ENCODE peak calls at places on chromosomes 4 and X, in nine cellular contexts. V is GM20000, Y is AG09319, T is psoas muscle, P is progenitor cell of endocrine pancreas, D is RWPE1, W is colonic mucosa, X is mesothelial cell of epicardium, O is body of pancreas. U is an unnamed sample.

GRCh38 chr4:184320630-184321029 is 103.0 kb upstream of the ENPP6 start:
- DNase-seq in Y (no peak), D (no peak), X (no peak), W (peak), P (no peak), T (no peak), O (peak), V (no peak), U (no peak)

GRCh38 chr4:142600952-142601351 is 245.1 kb downstream of the INPP4B start:
- DNase-seq in T (no peak), P (no peak), D (no peak), Y (no peak), O (no peak), W (no peak), V (no peak), X (no peak), U (no peak)

GRCh38 chrX:12690646-12691045 is 100.6 kb upstream of the PRPS2 start:
- DNase-seq in X (no peak), T (no peak), W (no peak), D (no peak), O (no peak), P (no peak), V (no peak), Y (no peak), U (no peak)

GRCh38 chrX:53654378-53654777 is 32.1 kb downstream of the HUWE1 start:
- DNase-seq in W (no peak), V (no peak), O (no peak), D (no peak), X (no peak), T (no peak), P (no peak), Y (no peak), U (no peak)

GRCh38 chrX:7139202-7140081 is 8.1 kb upstream of the STS start:
- DNase-seq in X (no peak), P (no peak), Y (no peak), O (no peak), D (no peak), T (no peak), W (no peak), V (no peak), U (no peak)

GRCh38 chrX:37922926-37923325 is 75.6 kb upstream of the DYNLT3 start:
- DNase-seq in W (peak), Y (no peak), P (no peak), X (no peak), T (no peak), V (no peak), D (no peak), O (peak), U (no peak)

GRCh38 chr4:10201356-10202223 is 85.0 kb upstream of the WDR1 start:
- DNase-seq in Y (no peak), W (no peak), D (no peak), P (no peak), X (no peak), T (no peak), O (no peak), V (peak), U (no peak)

GRCh38 chr4:687975-688694 is 816 bp downstream of the SLC49A3 start:
- DNase-seq in Y (no peak), X (no peak), P (no peak), D (no peak), T (no peak), W (no peak), V (no peak), O (peak), U (no peak)

GRCh38 chr4:38979081-38979480 is 53.1 kb downstream of the TMEM156 start:
- DNase-seq in W (no peak), P (no peak), Y (no peak), D (no peak), X (no peak), V (no peak), T (no peak), O (no peak), U (no peak)

GRCh38 chr4:82415922-82416365 is 14.3 kb downstream of the HNRNPDL start:
- DNase-seq in D (no peak), T (no peak), X (no peak), V (no peak), O (no peak), P (no peak), Y (no peak), W (no peak), U (no peak)

GRCh38 chrX:107736781-107737531 is 38.6 kb downstream of the TSC22D3 start:
- DNase-seq in O (no peak), W (no peak), X (no peak), Y (no peak), P (no peak), T (no peak), V (no peak), D (no peak), U (no peak)

GRCh38 chr4:54482529-54482961 is 175.2 kb upstream of the KIT start:
- DNase-seq in W (no peak), V (no peak), Y (no peak), O (no peak), P (no peak), X (no peak), D (no peak), T (no peak), U (no peak)

GRCh38 chrX:150664290-150664689 is 28.9 kb upstream of the MTMR1 start:
- DNase-seq in X (no peak), P (no peak), T (peak), W (no peak), O (peak), V (no peak), D (no peak), Y (no peak), U (no peak)

GRCh38 chr4:177194906-177195305 is 114.8 kb upstream of the NEIL3 start:
- DNase-seq in Y (no peak), V (no peak), T (no peak), W (no peak), X (no peak), D (no peak), O (no peak), P (no peak), U (no peak)

GRCh38 chrX:16386126-16386525 is 218.8 kb downstream of the MAGEB17 start:
- DNase-seq in X (no peak), D (no peak), W (no peak), O (no peak), Y (no peak), P (no peak), V (no peak), T (no peak), U (no peak)

GRCh38 chr4:120853101-120853940 is 69.2 kb downstream of the PRDM5 start:
- DNase-seq in X (no peak), Y (no peak), T (no peak), P (no peak), O (no peak), V (no peak), W (no peak), D (no peak), U (no peak)

GRCh38 chr4:182808673-182809416 is 108.3 kb downstream of the DCTD start:
- DNase-seq in O (no peak), W (no peak), Y (no peak), T (no peak), X (no peak), D (peak), V (peak), P (no peak), U (no peak)

GRCh38 chrX:153603131-153603656 is 4.3 kb upstream of the CCNQ start:
- DNase-seq in T (no peak), Y (no peak), P (no peak), X (no peak), O (no peak), D (no peak), V (no peak), W (no peak), U (no peak)

GRCh38 chrX:56233682-56234081 is 1.5 kb downstream of the KLF8 start:
- DNase-seq in V (peak), W (peak), O (peak), P (no peak), Y (peak), T (peak), D (no peak), X (no peak), U (peak)

GRCh38 chrX:51484616-51485015 is 11.8 kb downstream of the NUDT11 start:
- DNase-seq in W (no peak), T (no peak), D (no peak), P (no peak), Y (no peak), V (no peak), O (no peak), X (no peak), U (no peak)

GRCh38 chr4:105679186-105679585 is 29.3 kb downstream of the INTS12 start:
- DNase-seq in O (peak), X (no peak), D (no peak), Y (no peak), W (peak), T (no peak), V (no peak), P (no peak), U (no peak)

GRCh38 chr4:1752284-1753041 is 31.1 kb downstream of the TACC3 start:
- DNase-seq in V (peak), O (no peak), W (no peak), P (no peak), T (no peak), X (no peak), D (no peak), Y (no peak), U (no peak)

GRCh38 chr4:145716200-145716599 is 36.3 kb downstream of the C4orf51 start:
- DNase-seq in O (no peak), T (peak), V (no peak), Y (no peak), W (no peak), P (no peak), X (no peak), D (no peak), U (no peak)

GRCh38 chr4:186485621-186486062 is 69.7 kb downstream of the MTNR1A start:
- DNase-seq in P (no peak), D (no peak), Y (no peak), T (no peak), V (no peak), O (peak), X (no peak), W (no peak), U (no peak)

GRCh38 chrX:132001127-132001526 is 22.0 kb upstream of the STK26 start:
- DNase-seq in O (no peak), Y (no peak), X (no peak), V (no peak), D (peak), T (no peak), W (no peak), P (no peak), U (no peak)

GRCh38 chr4:75254745-75255144 is 259.5 kb downstream of the RCHY1 start:
- DNase-seq in D (no peak), Y (no peak), P (no peak), X (no peak), V (no peak), T (no peak), W (no peak), O (no peak), U (no peak)

GRCh38 chr4:20662851-20663250 is 37.4 kb upstream of the PACRGL start:
- DNase-seq in T (no peak), X (no peak), P (no peak), O (no peak), D (peak), W (no peak), V (no peak), Y (no peak), U (no peak)

GRCh38 chrX:56279869-56280268 is 47.7 kb downstream of the KLF8 start:
- DNase-seq in X (no peak), P (no peak), D (no peak), O (no peak), T (no peak), V (no peak), Y (no peak), W (no peak), U (no peak)

GRCh38 chr4:176627916-176628315 is 164.8 kb downstream of the VEGFC start:
- DNase-seq in W (no peak), O (no peak), T (no peak), Y (no peak), D (no peak), X (no peak), V (no peak), P (no peak), U (no peak)

GRCh38 chr4:113336556-113336955 is 287.1 kb downstream of the ANK2 start:
- DNase-seq in T (no peak), O (no peak), V (no peak), X (no peak), P (no peak), D (peak), Y (no peak), W (no peak), U (no peak)

GRCh38 chr4:80989921-80990544 is 40.5 kb upstream of the BMP3 start:
- DNase-seq in P (no peak), Y (peak), T (no peak), D (peak), O (no peak), W (peak), X (no peak), V (peak), U (no peak)

GRCh38 chrX:153739754-153740486 is 15.3 kb downstream of the ABCD1 start:
- DNase-seq in V (no peak), O (no peak), P (no peak), X (no peak), W (no peak), T (no peak), Y (no peak), D (no peak), U (no peak)

GRCh38 chrX:15050395-15050794 is 177.2 kb downstream of the MOSPD2 start:
- DNase-seq in X (no peak), T (no peak), O (no peak), V (no peak), W (no peak), Y (no peak), P (no peak), D (no peak), U (no peak)
- TF ChIP-seq CTCF in X (peak), T (no peak), O (no peak), V (no peak), W (no peak), Y (no peak), P (no peak), D (no peak), U (no peak)

DNA sequence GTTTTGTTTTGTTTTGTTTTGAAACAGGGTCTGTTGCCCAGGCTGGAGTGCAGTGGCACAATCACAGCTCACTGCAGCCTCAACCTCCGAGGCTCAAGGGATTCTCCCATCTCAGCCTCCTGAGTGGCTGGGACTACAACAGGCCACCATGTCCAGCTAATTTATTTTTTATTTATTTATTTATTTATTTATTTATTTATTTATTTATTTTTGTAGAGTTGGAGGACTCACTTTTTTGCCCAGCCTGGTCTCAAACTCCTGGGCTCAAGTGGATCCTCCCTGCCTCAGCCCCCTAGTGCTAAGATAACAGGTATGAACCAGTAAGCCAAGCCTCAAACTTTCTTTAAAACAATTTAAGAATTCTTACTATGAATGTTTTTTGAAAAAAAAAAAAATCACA is 26.6 kb upstream of the PLS3 start:
- DNase-seq in T (no peak), X (no peak), Y (no peak), V (no peak), P (no peak), O (no peak), D (no peak), W (no peak), U (no peak)
- TF ChIP-seq CTCF in T (no peak), X (no peak), Y (no peak), V (no peak), P (no peak), O (no peak), D (no peak), W (no peak), U (no peak)

GRCh38 chrX:145552643-145553042 is 265.0 kb upstream of the SLITRK2 start:
- DNase-seq in D (no peak), O (no peak), V (no peak), Y (no peak), W (no peak), T (no peak), X (no peak), P (no peak), U (no peak)
- TF ChIP-seq CTCF in D (no peak), O (no peak), V (no peak), Y (no peak), W (no peak), T (no peak), X (peak), P (peak), U (no peak)

DNA sequence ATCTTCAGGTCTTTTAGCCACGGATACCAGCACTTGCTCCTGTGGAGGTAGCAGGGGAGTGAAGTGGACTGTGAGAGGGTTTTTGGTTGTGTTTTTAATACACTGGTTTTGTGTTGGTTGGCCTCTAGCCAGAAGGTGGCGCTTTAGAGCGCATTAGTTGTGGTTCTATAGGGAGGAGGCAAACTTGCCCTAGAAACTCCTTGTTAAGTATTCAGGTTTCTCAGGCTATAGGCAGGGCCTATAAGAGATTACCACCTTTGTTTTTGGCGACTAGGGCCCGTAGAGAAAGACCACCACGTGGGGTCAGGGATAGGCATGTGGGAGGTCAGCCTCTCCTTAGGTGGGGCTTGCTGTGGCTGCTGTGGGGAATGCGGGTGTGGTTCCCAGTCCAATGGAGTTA is 221.6 kb upstream of the SPANXN4 start:
- DNase-seq in X (no peak), P (no peak), O (peak), Y (no peak), D (no peak), T (no peak), V (no peak), W (peak), U (no peak)
- TF ChIP-seq CTCF in X (no peak), P (peak), O (no peak), Y (no peak), D (no peak), T (no peak), V (no peak), W (no peak), U (no peak)

GRCh38 chrX:104482757-104483156 is 83.2 kb upstream of the IL1RAPL2 start:
- DNase-seq in T (no peak), P (no peak), O (no peak), D (no peak), X (no peak), V (no peak), W (no peak), Y (no peak), U (no peak)
- TF ChIP-seq CTCF in T (no peak), P (no peak), O (no peak), D (no peak), X (no peak), V (no peak), W (no peak), Y (no peak), U (no peak)

DNA sequence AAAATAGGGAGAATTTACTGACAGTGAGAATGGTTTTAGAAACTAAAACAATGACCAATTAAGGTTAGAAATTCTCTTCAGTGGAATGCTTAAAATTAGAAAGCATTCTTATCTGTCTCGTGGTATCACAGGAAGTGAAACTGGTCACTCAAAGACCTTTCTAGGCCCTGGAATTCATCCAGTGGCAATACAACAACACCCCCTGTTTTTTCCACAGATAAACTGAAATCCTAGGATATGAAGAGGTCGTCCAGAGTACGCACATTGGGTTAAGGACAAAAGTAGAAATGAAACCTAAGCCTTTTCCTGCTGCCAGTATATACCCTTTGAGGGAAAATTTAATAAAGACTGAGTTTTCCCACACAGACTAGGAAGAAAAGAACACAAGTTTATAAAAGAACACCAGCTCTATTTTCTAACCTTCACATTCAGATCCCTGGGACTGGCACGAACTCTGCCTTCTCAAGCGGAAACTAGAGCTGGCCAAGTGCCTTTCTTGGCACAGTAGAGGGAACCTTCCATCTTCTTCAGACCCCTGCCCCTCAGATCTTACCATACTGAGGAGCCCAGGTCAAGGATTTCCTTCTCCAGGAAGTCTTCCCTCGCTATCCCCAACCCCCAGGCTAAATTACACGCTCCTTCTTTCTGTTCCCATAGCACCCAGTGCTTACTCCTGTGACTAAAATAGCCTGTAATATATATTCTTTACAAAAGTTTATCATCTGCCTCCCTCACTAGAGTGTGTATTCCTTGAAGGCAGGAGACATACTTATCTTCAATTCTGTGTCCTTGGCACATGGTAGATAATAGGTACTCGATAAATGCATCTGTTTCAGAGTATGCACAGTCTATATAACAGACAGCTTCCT is 16.9 kb downstream of the LHFPL1 start:
- DNase-seq in W (no peak), Y (no peak), O (no peak), D (no peak), T (no peak), P (no peak), V (no peak), X (no peak), U (no peak)
- TF ChIP-seq CTCF in W (no peak), Y (no peak), O (no peak), D (no peak), T (no peak), P (no peak), V (no peak), X (no peak), U (no peak)

U was measured in activated B cell treated with CpG ODN at 0.5 μM for 24 hours.